ENCODE peak calls at places on chromosome 19, in five cellular contexts. Z, X, T, D and O are unnamed samples.

GRCh38 chr19:36081385-36081784 is 26.7 kb downstream of the WDR62 start:
- DNase-seq in Z (no peak), X (no peak), T (no peak), D (no peak), O (no peak)

GRCh38 chr19:21604941-21605548 is 99.6 kb downstream of the ZNF429 start:
- DNase-seq in Z (no peak), X (no peak), T (no peak), D (no peak), O (no peak)

GRCh38 chr19:1016647-1017114 is 4.2 kb downstream of the TMEM259 start:
- DNase-seq in Z (no peak), X (no peak), T (peak; percentile 65), D (no peak), O (no peak)

GRCh38 chr19:538641-539428 is 5.0 kb upstream of the GZMM start:
- DNase-seq in Z (no peak), X (no peak), T (no peak), D (no peak), O (no peak)

GRCh38 chr19:18290250-18291018 is 9.0 kb upstream of the JUND start:
- DNase-seq in Z (no peak), X (no peak), T (peak; percentile 82), D (no peak), O (no peak)

GRCh38 chr19:13460045-13460444 is 46.2 kb downstream of the CACNA1A start:
- DNase-seq in Z (no peak), X (no peak), T (no peak), D (no peak), O (no peak)

GRCh38 chr19:46578450-46578849 is 22.7 kb upstream of the CALM3 start:
- DNase-seq in Z (no peak), X (no peak), T (no peak), D (no peak), O (no peak)

GRCh38 chr19:18488838-18489626 is 32.8 kb downstream of the ELL start:
- DNase-seq in Z (no peak), X (peak; percentile 53), T (no peak), D (no peak), O (peak; percentile 80)

GRCh38 chr19:33758541-33759013 is 38.1 kb upstream of the KCTD15 start:
- DNase-seq in Z (no peak), X (no peak), T (no peak), D (no peak), O (no peak)

GRCh38 chr19:17654993-17655392 is 33.2 kb downstream of the UNC13A start:
- DNase-seq in Z (no peak), X (no peak), T (peak; percentile 47), D (no peak), O (no peak)

GRCh38 chr19:32223595-32224370 is 121.6 kb upstream of the ZNF507 start:
- DNase-seq in Z (no peak), X (no peak), T (no peak), D (no peak), O (no peak)

GRCh38 chr19:48244289-48244688 is 11.4 kb downstream of the CARD8 start:
- DNase-seq in Z (no peak), X (no peak), T (no peak), D (no peak), O (no peak)

GRCh38 chr19:23263870-23264590 is 13.8 kb upstream of the ZNF724 start:
- DNase-seq in Z (no peak), X (no peak), T (no peak), D (no peak), O (no peak)

GRCh38 chr19:10510301-10510802 is 6.9 kb downstream of the S1PR5 start:
- DNase-seq in Z (no peak), X (peak; percentile 66), T (peak; percentile 72), D (peak; percentile 47), O (no peak)

GRCh38 chr19:9075064-9075964 is 11.5 kb upstream of the OR1M1 start:
- DNase-seq in Z (peak; percentile 18), X (no peak), T (peak; percentile 78), D (no peak), O (no peak)

GRCh38 chr19:49119411-49120324 is at the start of gene PPFIA3:
- DNase-seq in Z (no peak), X (peak; percentile 55), T (peak; percentile 89), D (no peak), O (peak; percentile 55)

GRCh38 chr19:50739132-50739746 is 16.1 kb downstream of the CLEC11A start:
- DNase-seq in Z (no peak), X (no peak), T (no peak), D (no peak), O (no peak)

GRCh38 chr19:3346677-3347353 is 19.6 kb upstream of the NFIC start:
- DNase-seq in Z (no peak), X (no peak), T (no peak), D (no peak), O (no peak)

GRCh38 chr19:8302357-8302691 is 5.8 kb downstream of the CD320 start:
- DNase-seq in Z (no peak), X (peak; percentile 0), T (peak; percentile 72), D (no peak), O (peak; percentile 22)

GRCh38 chr19:12733369-12733896 is 1.1 kb downstream of the TRIR start:
- DNase-seq in Z (no peak), X (no peak), T (no peak), D (no peak), O (no peak)

GRCh38 chr19:4841366-4841704 is 9.8 kb upstream of the TICAM1 start:
- DNase-seq in Z (no peak), X (no peak), T (no peak), D (no peak), O (no peak)

GRCh38 chr19:1133471-1133929 is 29.7 kb downstream of the GPX4 start:
- DNase-seq in Z (no peak), X (no peak), T (no peak), D (peak; percentile 56), O (peak; percentile 85)

GRCh38 chr19:31289381-31289880 is 59.8 kb downstream of the TSHZ3 start:
- DNase-seq in Z (no peak), X (no peak), T (no peak), D (no peak), O (no peak)

GRCh38 chr19:51754106-51754505 is 2.4 kb upstream of the FPR1 start:
- DNase-seq in Z (no peak), X (no peak), T (no peak), D (no peak), O (no peak)